ENCODE peak calls at places on chromosomes 11 and 22, in five cellular contexts. Q is A549, N is epithelial cell of esophagus, J is cardiac fibroblast, C is BJ. F is an unnamed sample.

GRCh38 chr11:60172011-60172410 is 10.9 kb downstream of the MS4A6A start:
- DNase-seq in C (no peak), N (no peak), J (no peak), Q (no peak), F (no peak)

GRCh38 chr11:36155301-36155700 is 133.9 kb downstream of the COMMD9 start:
- DNase-seq in N (no peak), Q (no peak), J (no peak), C (no peak), F (no peak)

GRCh38 chr11:121437686-121438078 is 14.4 kb upstream of the SORL1 start:
- DNase-seq in J (no peak), Q (no peak), N (no peak), C (no peak), F (no peak)

GRCh38 chr22:41458161-41458728 is 10.2 kb downstream of the PHF5A start:
- DNase-seq in C (no peak), J (no peak), N (no peak), Q (no peak), F (no peak)

GRCh38 chr22:21984793-21985192 is 2.2 kb upstream of the TOP3B start:
- DNase-seq in C (no peak), Q (peak), J (peak), N (peak), F (peak)

GRCh38 chr22:39814899-39815298 is 78.7 kb downstream of the ENTHD1 start:
- DNase-seq in N (peak), J (peak), C (no peak), Q (no peak), F (no peak)

GRCh38 chr11:68142028-68142412 is 20.8 kb upstream of the CHKA start:
- DNase-seq in C (no peak), J (no peak), Q (no peak), N (peak), F (no peak)

GRCh38 chr11:57417056-57417455 is 9.9 kb downstream of the SLC43A3 start:
- DNase-seq in J (peak), N (no peak), C (no peak), Q (no peak), F (no peak)

GRCh38 chr22:41043727-41044126 is 48.7 kb upstream of the EP300 start:
- DNase-seq in C (no peak), N (no peak), Q (no peak), J (no peak), F (no peak)

GRCh38 chr11:78290293-78291176 is 101.8 kb downstream of the USP35 start:
- DNase-seq in N (peak), C (peak), J (peak), Q (peak), F (no peak)

GRCh38 chr22:45692549-45692948 is 20.9 kb downstream of the ATXN10 start:
- DNase-seq in C (no peak), Q (peak), J (peak), N (no peak), F (no peak)

GRCh38 chr11:68027667-68028066 is 2.8 kb upstream of the NDUFS8 start:
- DNase-seq in C (no peak), N (no peak), J (no peak), Q (no peak), F (no peak)

GRCh38 chr11:110305169-110306018 is 9.0 kb upstream of the RDX start:
- DNase-seq in J (peak), N (peak), Q (peak), C (no peak), F (no peak)

DNA sequence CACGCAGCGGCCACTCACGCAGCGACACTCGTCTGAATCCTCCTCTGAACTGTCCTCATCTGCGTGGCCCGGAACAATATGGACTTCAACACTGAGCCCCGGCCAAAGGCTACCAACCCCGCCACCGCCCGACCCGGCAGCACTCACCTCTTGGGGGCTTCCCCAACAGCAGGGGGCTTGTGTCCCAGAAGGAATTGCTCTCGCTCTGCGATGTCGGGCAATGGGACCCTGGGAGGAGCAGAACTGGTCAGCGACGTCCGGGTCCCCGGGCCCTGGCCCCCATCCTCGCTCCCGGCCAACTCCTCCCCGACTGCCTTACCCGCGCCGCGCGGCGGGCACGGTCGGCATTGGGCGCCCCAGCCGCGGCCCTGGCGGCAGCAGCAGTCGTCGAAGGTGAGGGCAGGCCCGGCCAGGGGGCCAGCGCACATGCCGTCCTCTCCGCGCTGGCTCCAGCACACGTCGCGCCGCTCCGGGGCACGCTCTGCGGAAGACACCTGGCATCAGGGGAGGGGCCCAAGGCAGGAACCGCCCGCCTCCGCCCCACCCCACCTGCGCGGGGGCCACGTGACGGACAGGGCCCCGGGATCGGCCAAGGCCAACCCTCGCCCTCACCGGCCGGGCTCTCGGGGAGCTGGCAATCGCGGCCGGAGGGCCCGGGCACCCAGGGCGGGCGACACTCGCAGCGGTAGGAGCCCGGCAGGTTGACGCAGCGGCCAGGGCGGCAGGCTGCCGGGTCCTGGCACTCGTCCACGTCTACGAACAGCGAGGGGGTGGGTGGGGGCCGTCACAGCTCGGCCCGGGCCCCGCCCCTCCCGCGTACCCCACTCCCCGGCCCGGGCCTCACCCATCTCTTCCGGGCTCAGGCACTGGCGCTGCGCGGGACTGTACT is 14.8 kb downstream of the SCYL1 start:
- DNase-seq in J (no peak), N (peak), Q (no peak), C (no peak), F (no peak)
- TF ChIP-seq CTCF in J (no peak), N (no peak), Q (no peak), C (no peak), F (no peak)

DNA sequence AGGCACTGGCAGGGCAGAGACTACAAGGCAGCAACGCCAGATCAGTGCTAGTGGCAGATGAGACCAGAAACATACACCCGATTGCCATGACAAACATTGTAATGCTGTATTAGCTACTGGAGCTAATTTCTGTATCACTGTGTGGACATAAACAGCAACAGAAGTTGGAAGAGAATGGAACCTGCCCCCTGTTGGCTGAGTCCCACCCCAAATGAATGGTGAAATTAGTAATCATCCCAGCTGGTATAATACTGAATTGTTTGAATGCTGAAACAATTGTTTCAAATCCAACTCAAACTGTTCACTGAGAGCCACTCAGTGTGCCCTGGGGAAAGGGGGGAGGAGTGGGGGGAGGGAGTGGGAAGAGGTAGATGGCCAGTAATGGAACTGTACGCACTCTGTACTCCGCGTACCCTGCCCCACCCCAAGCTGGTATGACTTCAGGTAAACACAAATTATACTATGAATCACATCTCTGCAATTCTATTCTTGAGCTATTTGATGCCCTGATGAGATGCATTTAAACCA is 11.2 kb upstream of the BIRC3 start:
- DNase-seq in C (no peak), Q (peak), N (peak), J (no peak), F (no peak)
- TF ChIP-seq CTCF in C (no peak), Q (peak), N (peak), J (peak), F (no peak)

GRCh38 chr22:28111501-28111900 is 192.4 kb upstream of the PITPNB start:
- DNase-seq in J (no peak), Q (no peak), N (no peak), C (no peak), F (no peak)

GRCh38 chr22:28112130-28112529 is 193.1 kb upstream of the PITPNB start:
- DNase-seq in Q (no peak), N (no peak), C (no peak), J (no peak), F (no peak)

GRCh38 chr22:28116261-28116673 is 197.2 kb upstream of the PITPNB start:
- DNase-seq in Q (peak), C (peak), J (peak), N (peak), F (no peak)

GRCh38 chr22:28115426-28115825 is 196.4 kb upstream of the PITPNB start:
- DNase-seq in J (no peak), C (no peak), N (peak), Q (no peak), F (no peak)

GRCh38 chr22:28112548-28113043 is 193.5 kb upstream of the PITPNB start:
- DNase-seq in J (peak), Q (peak), N (peak), C (no peak), F (peak)
- TF ChIP-seq CTCF in J (peak), Q (peak), N (peak), C (peak), F (no peak)

DNA sequence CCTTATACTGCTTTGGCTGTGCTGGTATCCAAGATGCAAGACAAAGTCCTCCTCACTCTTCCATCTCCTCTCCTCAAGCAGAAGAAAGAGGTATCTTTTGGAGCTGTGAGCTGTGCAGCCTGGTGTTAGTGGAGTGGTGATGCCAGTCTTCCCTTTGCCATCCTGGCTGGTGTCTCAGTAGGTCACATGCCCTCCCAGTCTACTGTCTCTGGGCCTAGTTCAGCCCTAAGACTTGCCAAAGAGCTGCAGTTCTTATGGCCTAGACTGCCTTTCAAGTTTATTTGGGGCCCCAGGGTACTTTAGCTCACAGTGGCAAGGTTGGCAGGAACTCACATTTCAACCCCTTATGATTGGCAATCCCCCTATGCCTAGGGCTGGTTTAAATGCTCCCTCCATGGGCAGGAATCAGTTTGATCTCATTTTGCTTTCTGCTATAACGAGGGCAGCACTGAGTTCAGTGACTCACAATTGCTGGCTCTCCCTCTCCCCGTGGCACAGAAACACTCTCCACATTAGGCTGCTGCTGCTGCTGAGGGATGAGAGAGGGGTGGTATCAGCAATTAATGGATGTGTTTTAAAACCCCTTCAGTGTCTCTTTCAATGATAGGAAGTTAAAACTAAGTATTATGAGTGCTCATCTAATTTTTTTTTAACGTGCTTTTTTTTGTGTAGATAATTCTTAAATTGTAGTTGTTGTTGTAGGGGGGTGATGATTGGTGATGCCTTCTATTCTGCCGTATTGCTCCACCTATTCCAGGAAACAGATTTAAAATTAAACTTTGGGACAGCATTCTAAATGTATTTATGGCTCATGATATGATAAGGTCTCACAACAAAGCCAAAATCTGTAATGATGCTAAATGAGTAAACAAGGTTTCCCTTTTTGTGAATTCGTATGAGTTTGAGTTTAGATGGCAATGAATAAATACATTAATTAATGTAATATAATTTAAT is 1295.0 kb downstream of the JRKL start:
- DNase-seq in Q (no peak), J (peak), N (no peak), C (no peak), F (no peak)
- TF ChIP-seq CTCF in Q (no peak), J (no peak), N (no peak), C (no peak), F (no peak)

DNA sequence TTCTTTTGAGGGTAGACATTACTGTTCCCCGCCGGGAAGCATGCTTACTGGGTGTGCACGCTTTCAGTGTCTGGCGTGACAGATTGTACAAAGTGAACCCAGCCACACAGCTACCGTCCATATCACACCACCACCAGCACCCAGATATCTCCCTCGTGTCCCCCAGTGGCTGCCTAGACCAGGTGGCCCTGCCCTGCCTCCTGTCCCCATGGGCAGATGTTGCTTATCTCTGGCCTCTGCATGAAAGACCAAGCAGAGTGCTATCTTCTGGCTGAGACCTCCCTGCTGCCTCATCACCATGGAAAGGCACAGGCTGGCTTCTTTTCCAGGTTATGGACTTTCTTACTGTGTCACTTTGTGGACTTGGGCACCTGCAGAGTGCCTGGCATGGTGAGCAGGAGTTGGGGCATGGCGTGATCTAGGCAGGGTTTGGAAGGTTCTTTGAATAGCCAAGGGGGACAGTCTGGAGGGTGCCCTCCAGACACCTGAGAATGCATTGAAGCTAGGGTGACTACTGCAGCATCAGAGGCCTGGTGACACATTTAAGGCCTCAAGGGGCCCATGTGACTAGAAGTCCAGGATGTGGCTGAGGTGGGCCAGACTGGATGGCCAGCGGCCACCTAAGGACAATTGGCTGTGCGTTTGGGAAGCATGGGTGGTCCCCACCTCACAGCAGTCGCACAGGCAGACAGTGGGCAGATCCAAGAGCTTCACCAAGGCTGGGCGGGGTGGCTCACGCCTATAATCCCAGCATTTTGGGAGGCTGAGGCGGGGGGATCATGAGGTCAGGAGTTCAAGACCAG is 4.7 kb downstream of the TANGO2 start:
- DNase-seq in N (no peak), J (no peak), Q (no peak), C (no peak), F (no peak)
- TF ChIP-seq CTCF in N (no peak), J (no peak), Q (no peak), C (no peak), F (no peak)

DNA sequence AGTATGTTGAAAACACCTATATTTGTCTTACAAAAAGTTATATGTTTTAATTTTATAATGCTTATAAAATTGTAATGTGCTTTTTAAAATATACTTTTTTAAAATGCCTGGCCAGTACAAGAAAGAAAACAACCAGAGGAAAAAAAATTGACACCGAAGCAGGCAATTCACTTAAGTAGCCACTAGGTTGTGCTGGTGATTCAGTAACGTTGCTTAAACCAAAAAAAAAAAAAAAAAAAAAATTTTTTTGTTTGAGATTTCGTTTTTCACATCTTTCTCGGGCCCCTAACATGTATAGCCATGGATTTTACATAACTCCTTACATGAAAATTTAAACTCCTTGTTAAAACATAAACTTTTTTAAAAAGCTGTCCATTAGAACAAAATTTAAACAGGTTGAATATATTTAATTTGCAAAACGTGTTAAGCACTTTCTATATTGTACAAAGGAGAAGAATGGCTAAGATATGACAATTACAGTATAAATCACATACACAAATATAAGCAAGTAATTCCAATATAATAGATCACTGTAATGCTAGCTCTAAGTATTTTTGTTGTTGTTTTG is 9.2 kb downstream of the OR8B4 start:
- DNase-seq in J (peak), C (no peak), Q (peak), N (peak), F (no peak)
- TF ChIP-seq CTCF in J (peak), C (peak), Q (peak), N (peak), F (peak)

DNA sequence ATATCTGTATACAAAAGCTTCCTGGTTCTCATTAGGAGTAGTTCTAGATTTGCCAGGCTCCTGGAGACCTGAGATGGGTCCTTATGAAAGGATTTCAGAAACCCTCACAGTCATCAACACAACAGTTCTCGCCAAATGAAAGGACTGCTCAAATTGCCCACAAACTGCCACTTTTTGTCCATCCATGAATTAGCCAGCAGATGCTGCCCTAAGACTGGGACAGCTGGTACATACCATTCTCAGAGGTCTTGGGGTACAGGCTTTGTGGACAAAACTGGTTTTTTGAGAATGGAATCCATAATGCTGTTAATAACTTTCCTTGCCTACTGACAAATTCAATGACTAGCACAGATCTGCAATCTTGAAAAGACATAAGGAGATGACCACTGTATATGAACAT is 23.4 kb upstream of the BDNF start:
- DNase-seq in Q (no peak), N (no peak), C (no peak), J (no peak), F (no peak)
- TF ChIP-seq CTCF in Q (peak), N (no peak), C (peak), J (peak), F (no peak)